ENCODE peak calls at places on chromosomes 3 and 15, in four cellular contexts. One of them, this sample, is unnamed.

GRCh38 chr3:37072892-37073291 is 79.6 kb downstream of the MLH1 start:
- DNase-seq in AG10803: peak
- DNase-seq in B cell: no peak
- DNase-seq in GM12865: no peak
- DNase-seq in this sample: peak

GRCh38 chr15:42018306-42019224 is 2.3 kb downstream of the PLA2G4E start:
- DNase-seq in GM12865: no peak
- DNase-seq in B cell: no peak
- DNase-seq in AG10803: no peak
- DNase-seq in this sample: no peak

GRCh38 chr15:89998141-89998661 is 2.9 kb upstream of the ZNF710 start:
- DNase-seq in B cell: no peak
- DNase-seq in AG10803: peak
- DNase-seq in GM12865: no peak
- DNase-seq in this sample: peak

GRCh38 chr15:85771781-85772445 is 22.8 kb downstream of the KLHL25 start:
- DNase-seq in GM12865: no peak
- DNase-seq in AG10803: peak
- DNase-seq in B cell: no peak
- DNase-seq in this sample: no peak

GRCh38 chr15:49645937-49646336 is 25.1 kb downstream of the DTWD1 start:
- DNase-seq in B cell: no peak
- DNase-seq in GM12865: no peak
- DNase-seq in AG10803: peak
- DNase-seq in this sample: peak

GRCh38 chr3:123034996-123035395 is 7.4 kb upstream of the SEMA5B start:
- DNase-seq in GM12865: no peak
- DNase-seq in B cell: no peak
- DNase-seq in AG10803: no peak
- DNase-seq in this sample: no peak

GRCh38 chr3:126065876-126066275 is 18.0 kb downstream of the SLC41A3 start:
- DNase-seq in B cell: no peak
- DNase-seq in GM12865: no peak
- DNase-seq in AG10803: no peak
- DNase-seq in this sample: no peak

GRCh38 chr3:4271834-4272233 is 31.3 kb upstream of the SETMAR start:
- DNase-seq in AG10803: peak
- DNase-seq in B cell: peak
- DNase-seq in GM12865: peak
- DNase-seq in this sample: peak

GRCh38 chr3:98814799-98815450 is 51.8 kb downstream of the ST3GAL6 start:
- DNase-seq in AG10803: peak
- DNase-seq in B cell: no peak
- DNase-seq in GM12865: no peak
- DNase-seq in this sample: peak

GRCh38 chr3:17632401-17633100 is 109.9 kb downstream of the TBC1D5 start:
- DNase-seq in AG10803: peak
- DNase-seq in B cell: no peak
- DNase-seq in GM12865: peak
- DNase-seq in this sample: peak

GRCh38 chr15:85702321-85703230 is 92.1 kb downstream of the KLHL25 start:
- DNase-seq in B cell: peak
- DNase-seq in GM12865: peak
- DNase-seq in AG10803: peak
- DNase-seq in this sample: no peak

GRCh38 chr15:84752700-84753099 is 4.3 kb downstream of the ZNF592 start:
- DNase-seq in B cell: no peak
- DNase-seq in GM12865: no peak
- DNase-seq in AG10803: peak
- DNase-seq in this sample: peak

GRCh38 chr3:138265745-138266144 is 63.9 kb downstream of the NME9 start:
- DNase-seq in GM12865: no peak
- DNase-seq in AG10803: no peak
- DNase-seq in B cell: no peak
- DNase-seq in this sample: no peak

GRCh38 chr3:34213481-34213880 is 415.1 kb downstream of the PDCD6IP start:
- DNase-seq in AG10803: no peak
- DNase-seq in GM12865: no peak
- DNase-seq in B cell: no peak
- DNase-seq in this sample: no peak

DNA sequence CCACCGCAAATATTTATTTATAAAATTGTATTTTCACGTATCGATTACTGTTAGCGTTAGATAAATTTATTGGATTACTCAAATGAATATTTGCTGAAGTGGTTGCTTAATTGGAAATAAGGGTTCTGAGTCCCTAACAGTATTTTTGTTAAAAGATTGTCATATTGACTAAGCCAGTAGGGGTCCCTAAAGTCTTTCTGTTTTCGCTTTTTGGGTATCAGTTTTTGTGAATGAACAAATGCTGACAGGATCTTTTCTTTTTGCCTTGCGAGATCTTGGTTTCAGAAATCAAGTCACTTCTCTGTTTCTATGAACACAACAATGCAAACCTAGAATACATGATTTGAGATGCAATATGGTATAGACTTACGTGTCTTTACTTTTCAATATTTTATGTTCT is 7.1 kb downstream of the RAD51 start:
- DNase-seq in B cell: no peak
- DNase-seq in GM12865: peak
- DNase-seq in AG10803: peak
- DNase-seq in this sample: no peak
- TF ChIP-seq CTCF in B cell: peak
- TF ChIP-seq CTCF in GM12865: no peak
- TF ChIP-seq CTCF in AG10803: peak
- TF ChIP-seq CTCF in this sample: peak

GRCh38 chr3:170483485-170484262 is 65.0 kb downstream of the CLDN11 start:
- DNase-seq in GM12865: no peak
- DNase-seq in AG10803: peak
- DNase-seq in B cell: no peak
- DNase-seq in this sample: no peak
- TF ChIP-seq CTCF in GM12865: peak
- TF ChIP-seq CTCF in AG10803: peak
- TF ChIP-seq CTCF in B cell: no peak
- TF ChIP-seq CTCF in this sample: peak

GRCh38 chr3:102533784-102534183 is 99.0 kb downstream of the ZPLD1 start:
- DNase-seq in AG10803: no peak
- DNase-seq in B cell: no peak
- DNase-seq in GM12865: no peak
- DNase-seq in this sample: no peak

GRCh38 chr3:102532901-102533300 is 98.1 kb downstream of the ZPLD1 start:
- DNase-seq in GM12865: peak
- DNase-seq in AG10803: peak
- DNase-seq in B cell: peak
- DNase-seq in this sample: peak

GRCh38 chr3:102531686-102532085 is 96.9 kb downstream of the ZPLD1 start:
- DNase-seq in AG10803: no peak
- DNase-seq in B cell: no peak
- DNase-seq in GM12865: no peak
- DNase-seq in this sample: no peak

GRCh38 chr3:102537122-102537521 is 102.3 kb downstream of the ZPLD1 start:
- DNase-seq in GM12865: no peak
- DNase-seq in AG10803: no peak
- DNase-seq in B cell: no peak
- DNase-seq in this sample: no peak

GRCh38 chr3:102536479-102536878 is 101.7 kb downstream of the ZPLD1 start:
- DNase-seq in AG10803: peak
- DNase-seq in GM12865: peak
- DNase-seq in B cell: peak
- DNase-seq in this sample: peak
- TF ChIP-seq CTCF in AG10803: peak
- TF ChIP-seq CTCF in GM12865: peak
- TF ChIP-seq CTCF in B cell: peak
- TF ChIP-seq CTCF in this sample: peak

GRCh38 chr3:143040264-143040879 is 39.0 kb downstream of the U2SURP start:
- DNase-seq in AG10803: peak
- DNase-seq in GM12865: peak
- DNase-seq in B cell: no peak
- DNase-seq in this sample: peak
- TF ChIP-seq CTCF in AG10803: peak
- TF ChIP-seq CTCF in GM12865: peak
- TF ChIP-seq CTCF in B cell: peak
- TF ChIP-seq CTCF in this sample: peak

DNA sequence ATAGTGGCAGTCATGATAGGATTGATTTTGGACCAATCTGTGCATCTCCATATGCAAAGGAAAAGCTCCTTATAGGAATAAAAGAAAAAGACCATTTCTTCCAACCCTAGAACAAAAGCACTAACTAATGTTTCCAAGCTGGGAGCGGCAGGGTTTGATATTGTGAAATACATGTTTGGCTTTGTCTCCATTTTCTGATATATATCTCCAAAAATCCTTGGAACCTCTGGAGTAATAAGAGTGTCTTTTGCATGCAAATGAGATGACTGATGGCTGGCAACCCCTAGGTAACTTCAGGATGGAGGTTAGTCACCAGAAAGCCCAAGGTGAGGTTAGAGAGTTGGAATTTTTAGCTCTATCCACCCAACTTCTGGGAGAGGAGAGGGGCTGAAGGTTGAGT is 15.5 kb downstream of the RTP2 start:
- DNase-seq in B cell: no peak
- DNase-seq in AG10803: no peak
- DNase-seq in GM12865: no peak
- DNase-seq in this sample: no peak
- TF ChIP-seq CTCF in B cell: no peak
- TF ChIP-seq CTCF in AG10803: no peak
- TF ChIP-seq CTCF in GM12865: no peak
- TF ChIP-seq CTCF in this sample: no peak

DNA sequence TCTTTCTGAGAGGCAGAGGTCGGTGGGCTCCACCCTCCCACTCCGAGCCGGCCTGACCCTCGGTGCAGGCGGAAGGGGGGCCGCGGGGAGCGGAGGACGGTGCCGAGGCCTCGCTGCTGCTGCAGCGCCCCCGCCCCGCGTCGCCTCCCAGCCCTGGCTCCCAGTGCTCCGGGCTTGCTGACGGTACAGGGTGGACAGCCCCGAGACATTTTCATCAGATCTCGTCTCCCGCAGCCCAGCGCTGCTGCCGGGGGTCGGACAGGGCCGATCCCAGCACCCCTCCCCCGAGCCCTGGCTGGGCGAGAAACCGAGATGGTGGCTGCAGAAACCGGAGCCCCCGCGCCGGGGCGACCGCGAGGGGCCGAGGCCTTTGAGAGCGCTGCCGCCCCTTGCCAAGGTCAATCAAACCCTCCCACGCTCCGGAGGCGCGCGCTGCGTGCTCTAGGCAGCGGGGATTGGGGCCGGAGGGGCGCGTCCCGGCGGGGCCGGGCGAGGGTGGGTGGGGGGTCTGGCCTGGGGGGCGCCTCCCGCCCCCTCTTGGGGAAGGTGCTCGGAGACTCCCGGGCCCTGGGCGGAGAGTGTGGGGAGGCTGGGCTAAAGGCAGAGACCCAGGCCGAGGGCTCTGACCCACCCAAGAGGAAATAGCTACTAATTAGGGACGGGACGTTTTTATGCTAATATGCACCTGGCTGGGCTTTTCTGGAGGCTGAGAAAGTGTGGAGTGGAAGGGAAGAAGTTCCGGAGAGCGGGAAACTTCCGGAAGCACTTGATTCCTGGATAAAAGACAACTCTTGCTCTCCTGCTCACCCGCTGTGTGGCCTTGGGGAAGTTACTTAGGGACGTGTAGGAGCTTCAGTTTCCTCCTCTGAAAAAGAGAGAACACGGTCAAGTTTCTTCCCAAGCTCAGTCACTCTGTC is 42.7 kb downstream of the EPHB3 start:
- DNase-seq in AG10803: no peak
- DNase-seq in B cell: no peak
- DNase-seq in GM12865: no peak
- DNase-seq in this sample: no peak
- TF ChIP-seq CTCF in AG10803: no peak
- TF ChIP-seq CTCF in B cell: no peak
- TF ChIP-seq CTCF in GM12865: no peak
- TF ChIP-seq CTCF in this sample: no peak

GRCh38 chr3:129593595-129594339 is 12.7 kb downstream of the PLXND1 start:
- DNase-seq in GM12865: no peak
- DNase-seq in B cell: peak
- DNase-seq in AG10803: peak
- DNase-seq in this sample: no peak

GRCh38 chr3:129591932-129592331 is 14.5 kb downstream of the PLXND1 start:
- DNase-seq in AG10803: no peak
- DNase-seq in GM12865: no peak
- DNase-seq in B cell: no peak
- DNase-seq in this sample: no peak

GRCh38 chr3:129593230-129593594 is 13.3 kb downstream of the PLXND1 start:
- DNase-seq in AG10803: no peak
- DNase-seq in GM12865: no peak
- DNase-seq in B cell: no peak
- DNase-seq in this sample: no peak

GRCh38 chr3:129594907-129595390 is 11.5 kb downstream of the PLXND1 start:
- DNase-seq in B cell: no peak
- DNase-seq in AG10803: no peak
- DNase-seq in GM12865: no peak
- DNase-seq in this sample: no peak

GRCh38 chr3:129592362-129593150 is 13.9 kb downstream of the PLXND1 start:
- DNase-seq in GM12865: no peak
- DNase-seq in B cell: peak
- DNase-seq in AG10803: no peak
- DNase-seq in this sample: no peak
- TF ChIP-seq CTCF in GM12865: no peak
- TF ChIP-seq CTCF in B cell: no peak
- TF ChIP-seq CTCF in AG10803: no peak
- TF ChIP-seq CTCF in this sample: no peak

GRCh38 chr15:74123131-74123429 is 7.3 kb upstream of the ISLR2 start:
- DNase-seq in GM12865: no peak
- DNase-seq in B cell: no peak
- DNase-seq in AG10803: no peak
- DNase-seq in this sample: no peak
- TF ChIP-seq CTCF in GM12865: no peak
- TF ChIP-seq CTCF in B cell: no peak
- TF ChIP-seq CTCF in AG10803: no peak
- TF ChIP-seq CTCF in this sample: no peak

GRCh38 chr3:142930510-142930909 is 33.0 kb downstream of the PAQR9 start:
- DNase-seq in GM12865: no peak
- DNase-seq in AG10803: no peak
- DNase-seq in B cell: no peak
- DNase-seq in this sample: no peak

GRCh38 chr3:142934128-142934896 is 29.2 kb downstream of the PAQR9 start:
- DNase-seq in GM12865: no peak
- DNase-seq in AG10803: no peak
- DNase-seq in B cell: no peak
- DNase-seq in this sample: no peak

GRCh38 chr3:142929890-142930289 is 33.6 kb downstream of the PAQR9 start:
- DNase-seq in B cell: no peak
- DNase-seq in GM12865: no peak
- DNase-seq in AG10803: no peak
- DNase-seq in this sample: no peak

GRCh38 chr3:142929109-142929508 is 34.4 kb downstream of the PAQR9 start:
- DNase-seq in B cell: peak
- DNase-seq in GM12865: peak
- DNase-seq in AG10803: peak
- DNase-seq in this sample: peak

DNA sequence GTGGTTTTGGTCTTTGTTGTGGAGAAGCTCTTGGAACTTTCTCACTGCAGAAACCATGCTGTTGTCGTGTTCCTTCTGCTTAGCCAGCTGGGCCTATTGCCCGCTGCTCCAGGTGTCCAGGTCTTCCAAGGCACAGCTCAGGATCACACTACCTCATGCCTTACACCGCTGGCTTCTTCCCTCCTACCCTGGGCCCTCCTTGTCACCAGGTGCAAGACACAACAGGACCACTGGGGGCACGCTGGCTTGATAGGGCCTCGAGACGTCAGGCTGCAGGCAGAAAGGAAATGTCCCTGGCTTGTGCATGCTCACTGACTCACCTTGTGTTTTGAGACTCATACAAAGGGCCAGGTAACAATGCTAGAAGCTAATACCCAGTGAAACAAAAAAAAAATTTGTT is 32.3 kb downstream of the PAQR9 start:
- DNase-seq in B cell: peak
- DNase-seq in GM12865: peak
- DNase-seq in AG10803: no peak
- DNase-seq in this sample: no peak
- TF ChIP-seq CTCF in B cell: peak
- TF ChIP-seq CTCF in GM12865: peak
- TF ChIP-seq CTCF in AG10803: no peak
- TF ChIP-seq CTCF in this sample: no peak

This sample was measured in HFFc6.